ENCODE peak calls at places on chromosome 13, in seven cellular contexts. K is IMR-90, Y is neuronal stem cell, Z is mesendoderm, I is H9, X is mesenchymal stem cell, M is H1. G is an unnamed sample. For H3K27me3, the result is how much of the 10 kb centered on the place peaks cover.

GRCh38 chr13:93233997-93234416 is 7.4 kb downstream of the GPC6 start:
- DNase-seq in K (no peak), Y (no peak), Z (peak), I (peak), X (no peak), M (peak), G (no peak)

GRCh38 chr13:78601124-78601885 is 2.0 kb downstream of the POU4F1 start:
- DNase-seq in K (peak), Y (peak), Z (no peak), I (peak), X (no peak), M (no peak), G (no peak)

GRCh38 chr13:36432106-36432544 is at the start of gene CCNA1:
- DNase-seq in K (no peak), Y (peak), Z (peak), I (peak), X (no peak), M (peak), G (no peak)

GRCh38 chr13:106172176-106172905 is 363.1 kb downstream of the EFNB2 start:
- DNase-seq in K (peak), Y (no peak), Z (no peak), I (no peak), X (no peak), M (no peak), G (no peak)

GRCh38 chr13:100543872-100544602 is 44.6 kb downstream of the GGACT start:
- DNase-seq in K (no peak), Y (no peak), Z (no peak), I (no peak), X (no peak), M (no peak), G (no peak)

GRCh38 chr13:98129059-98129741 is 13.7 kb upstream of the FARP1 start:
- DNase-seq in K (peak), Y (no peak), Z (no peak), I (peak), X (no peak), M (no peak), G (no peak)

GRCh38 chr13:113955691-113956090 is 18.2 kb downstream of the C13orf46 start:
- DNase-seq in K (no peak), Y (no peak), Z (no peak), I (no peak), X (no peak), M (no peak), G (no peak)

GRCh38 chr13:112961457-112962369 is 7.3 kb upstream of the MCF2L start:
- DNase-seq in K (no peak), Y (no peak), Z (no peak), I (no peak), X (no peak), M (no peak), G (no peak)

GRCh38 chr13:106117035-106117434 is 418.4 kb downstream of the EFNB2 start:
- DNase-seq in K (peak), Y (no peak), Z (no peak), I (no peak), X (no peak), M (no peak), G (peak)

GRCh38 chr13:27425918-27426630 is 1.7 kb downstream of the GTF3A start:
- DNase-seq in K (peak), Y (no peak), Z (peak), I (peak), X (peak), M (no peak), G (peak)

GRCh38 chr13:110575322-110576069 is 14.0 kb upstream of the RAB20 start:
- DNase-seq in K (peak), Y (no peak), Z (peak), I (peak), X (peak), M (no peak), G (no peak)

GRCh38 chr13:27276188-27276587 is 5.6 kb downstream of the RASL11A start:
- DNase-seq in K (peak), Y (no peak), Z (no peak), I (peak), X (no peak), M (no peak), G (no peak)

GRCh38 chr13:41643502-41643901 is 186.2 kb downstream of the RGCC start:
- DNase-seq in K (no peak), Y (no peak), Z (no peak), I (no peak), X (no peak), M (no peak), G (no peak)

GRCh38 chr13:45416521-45417125 is 1.6 kb downstream of the SLC25A30 start:
- DNase-seq in K (no peak), Y (no peak), Z (no peak), I (no peak), X (peak), M (no peak), G (no peak)

GRCh38 chr13:62019858-62020257 is 604.2 kb upstream of the PCDH20 start:
- DNase-seq in K (no peak), Y (no peak), Z (no peak), I (no peak), X (no peak), M (no peak), G (no peak)

GRCh38 chr13:101919541-101920306 is 467.2 kb downstream of the ITGBL1 start:
- DNase-seq in K (peak), Y (peak), Z (peak), I (peak), X (peak), M (no peak), G (no peak)

GRCh38 chr13:113350938-113351335 is 13.0 kb downstream of the GRTP1 start:
- DNase-seq in K (no peak), Y (no peak), Z (no peak), I (no peak), X (no peak), M (no peak), G (no peak)

GRCh38 chr13:55528434-55528833 is 1612.3 kb upstream of the PRR20A start:
- DNase-seq in K (no peak), Y (no peak), Z (peak), I (no peak), X (no peak), M (no peak), G (no peak)

GRCh38 chr13:95226932-95227718 is 74.1 kb downstream of the ABCC4 start:
- DNase-seq in K (no peak), Y (no peak), Z (no peak), I (no peak), X (peak), M (no peak), G (no peak)

DNA sequence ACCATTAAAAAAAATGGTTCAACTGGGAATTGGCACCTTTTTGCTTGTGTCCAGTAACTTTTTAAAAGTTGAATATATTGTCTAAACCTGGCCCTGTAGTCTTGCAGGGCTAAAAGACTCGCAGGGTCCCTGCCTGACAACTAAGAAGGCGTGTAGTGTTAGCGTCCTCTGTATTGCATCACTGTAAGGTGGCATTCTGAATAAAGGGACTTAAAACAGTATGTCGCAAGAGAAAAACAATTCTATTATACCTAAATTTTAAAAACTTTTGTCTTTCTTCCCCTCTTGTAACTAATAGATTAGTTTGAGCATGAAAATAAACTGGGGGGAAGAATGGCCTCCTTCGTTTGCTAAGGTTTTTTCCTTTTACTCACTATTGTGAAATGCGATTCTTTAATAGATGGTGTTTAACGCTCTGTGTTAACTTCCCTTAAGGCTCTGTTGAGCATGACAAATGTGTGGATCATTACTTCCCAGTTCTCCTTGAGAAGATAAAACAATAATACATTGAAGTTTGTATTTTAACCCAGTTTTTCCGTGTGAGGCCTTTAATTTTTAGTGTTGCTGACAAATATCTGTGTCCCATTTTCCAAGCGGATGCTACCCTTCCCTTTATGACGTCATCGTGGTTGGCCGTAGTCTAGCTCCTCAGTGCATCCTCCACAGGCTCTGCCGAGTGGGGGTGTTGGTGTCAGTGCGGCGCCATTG is 134.6 kb downstream of the KATNAL1 start:
- DNase-seq in K (no peak), Y (no peak), Z (no peak), I (no peak), X (no peak), M (no peak), G (no peak)
- H3K27ac ChIP-seq in K (no peak), Y (no peak), Z (no peak), I (no peak), X (peak), M (no peak), G (peak)

GRCh38 chr13:91399189-91400093 is 1.0 kb downstream of the GPC5 start:
- DNase-seq in K (no peak), Y (no peak), Z (no peak), I (no peak), X (no peak), M (no peak), G (no peak)

GRCh38 chr13:91397595-91397994 is 826 bp upstream of the GPC5 start:
- DNase-seq in K (no peak), Y (no peak), Z (no peak), I (no peak), X (no peak), M (no peak), G (peak)

GRCh38 chr13:91398413-91399188 is at the start of gene GPC5:
- DNase-seq in K (peak), Y (peak), Z (peak), I (peak), X (peak), M (peak), G (peak)

GRCh38 chr13:91401916-91402315 is 3.5 kb downstream of the GPC5 start:
- DNase-seq in K (no peak), Y (no peak), Z (no peak), I (no peak), X (no peak), M (no peak), G (no peak)

DNA sequence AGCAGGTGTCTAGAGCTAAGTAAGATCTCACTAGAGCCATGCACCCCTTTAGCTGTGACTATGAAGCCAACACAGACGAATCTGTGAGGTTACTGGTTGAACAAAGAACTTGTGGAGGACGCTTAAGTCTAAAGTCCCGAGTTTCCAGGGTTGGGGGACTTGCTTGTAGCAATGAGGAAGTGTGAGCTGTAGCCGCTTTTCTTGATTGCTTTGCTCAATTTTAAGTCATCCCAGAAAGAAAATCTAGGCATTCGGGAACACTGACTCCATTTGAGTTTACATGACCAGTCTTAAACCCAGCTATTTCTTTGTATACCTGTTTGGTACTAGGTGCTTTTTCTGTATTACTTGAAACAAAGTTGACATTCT is 1.7 kb downstream of the GPC5 start:
- DNase-seq in K (no peak), Y (no peak), Z (no peak), I (no peak), X (no peak), M (no peak), G (no peak)
- H3K27me3 ChIP-seq in K (under half), Y (under half), Z (under half), I (under half), X (half or more), M (under half), G (under half)

GRCh38 chr13:73059460-73060250 is 850 bp downstream of the KLF5 start:
- DNase-seq in K (peak), Y (peak), Z (peak), I (peak), X (peak), M (no peak), G (peak)

GRCh38 chr13:73057284-73058025 is 1.4 kb upstream of the KLF5 start:
- DNase-seq in K (no peak), Y (no peak), Z (no peak), I (no peak), X (no peak), M (no peak), G (no peak)

GRCh38 chr13:73058432-73058740 is 419 bp upstream of the KLF5 start:
- DNase-seq in K (no peak), Y (no peak), Z (no peak), I (no peak), X (no peak), M (no peak), G (no peak)

GRCh38 chr13:73060251-73061160 is 1.7 kb downstream of the KLF5 start:
- DNase-seq in K (peak), Y (peak), Z (peak), I (no peak), X (peak), M (no peak), G (peak)

GRCh38 chr13:73058741-73059459 is at the start of gene KLF5:
- DNase-seq in K (peak), Y (peak), Z (peak), I (peak), X (peak), M (peak), G (peak)
- H4K8ac ChIP-seq in K (no peak), Y (no peak), Z (no peak), I (no peak), X (peak), M (peak), G (peak)

GRCh38 chr13:48737689-48738088 is 84.0 kb downstream of the CYSLTR2 start:
- DNase-seq in K (no peak), Y (no peak), Z (no peak), I (no peak), X (no peak), M (no peak), G (no peak)
- H3K27ac ChIP-seq in K (no peak), Y (no peak), Z (no peak), I (no peak), X (no peak), M (no peak), G (no peak)

GRCh38 chr13:28528388-28528787 is 33.5 kb upstream of the FLT1 start:
- DNase-seq in K (no peak), Y (no peak), Z (no peak), I (no peak), X (no peak), M (no peak), G (no peak)
- H3K27me3 ChIP-seq in K (under half), Y (under half), Z (under half), I (under half), X (half or more), M (under half), G (under half)

DNA sequence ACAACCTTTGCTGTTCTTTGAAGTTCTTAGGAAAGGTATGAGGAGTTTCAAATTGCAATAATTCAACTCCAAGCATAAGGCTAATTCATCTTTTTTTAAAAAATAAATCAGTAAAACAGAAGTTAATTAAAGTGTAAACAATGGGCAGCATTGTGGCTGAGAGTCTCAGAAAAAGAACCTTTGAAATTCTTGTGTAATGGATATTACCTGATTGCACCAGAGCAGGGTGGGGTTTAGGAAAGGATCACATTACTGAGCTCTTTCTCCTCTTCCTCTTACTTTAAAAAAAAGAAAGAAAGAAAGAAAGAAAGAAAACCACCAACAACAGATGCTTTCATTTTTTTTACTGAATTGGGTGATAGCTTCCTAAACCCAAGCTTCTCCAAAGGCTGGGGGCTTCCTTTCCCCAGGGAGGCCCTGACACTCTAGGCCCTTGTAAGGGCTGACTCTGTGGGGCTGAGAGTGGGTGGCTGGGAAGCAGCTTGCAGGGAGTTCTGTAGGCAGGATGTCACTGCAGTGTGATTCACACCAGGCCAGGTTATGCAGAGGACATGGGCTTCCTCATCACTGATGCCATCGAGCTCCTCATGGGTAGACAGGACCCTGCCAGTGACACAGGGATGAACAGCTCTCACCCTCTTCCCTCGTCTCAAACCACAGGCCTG is 564.5 kb downstream of the FGF9 start:
- DNase-seq in K (peak), Y (no peak), Z (peak), I (peak), X (no peak), M (no peak), G (no peak)
- H4K8ac ChIP-seq in K (no peak), Y (no peak), Z (no peak), I (no peak), X (no peak), M (peak), G (no peak)

DNA sequence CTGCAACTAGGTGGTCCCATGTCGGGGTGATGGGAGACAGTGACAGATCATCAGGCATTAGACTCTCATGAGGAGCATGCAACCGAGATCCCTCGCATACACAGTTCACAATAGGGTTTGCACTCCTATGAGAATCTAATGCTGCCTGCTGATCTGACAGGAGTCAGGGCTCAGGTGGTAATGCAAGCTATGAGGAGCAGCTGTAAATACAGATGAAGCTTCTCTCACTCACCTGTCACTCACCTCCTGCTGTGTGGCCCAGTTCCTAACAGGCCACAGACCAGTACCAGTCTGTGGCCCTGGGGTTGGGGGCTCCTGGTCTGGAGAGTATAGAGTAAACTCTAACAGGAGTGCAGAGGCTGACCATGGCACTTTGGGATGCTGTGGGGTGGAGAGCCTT is 209.2 kb downstream of the DLEU7 start:
- DNase-seq in K (no peak), Y (no peak), Z (no peak), I (no peak), X (no peak), M (no peak), G (no peak)
- H3K27ac ChIP-seq in K (no peak), Y (no peak), Z (no peak), I (no peak), X (no peak), M (no peak), G (no peak)

DNA sequence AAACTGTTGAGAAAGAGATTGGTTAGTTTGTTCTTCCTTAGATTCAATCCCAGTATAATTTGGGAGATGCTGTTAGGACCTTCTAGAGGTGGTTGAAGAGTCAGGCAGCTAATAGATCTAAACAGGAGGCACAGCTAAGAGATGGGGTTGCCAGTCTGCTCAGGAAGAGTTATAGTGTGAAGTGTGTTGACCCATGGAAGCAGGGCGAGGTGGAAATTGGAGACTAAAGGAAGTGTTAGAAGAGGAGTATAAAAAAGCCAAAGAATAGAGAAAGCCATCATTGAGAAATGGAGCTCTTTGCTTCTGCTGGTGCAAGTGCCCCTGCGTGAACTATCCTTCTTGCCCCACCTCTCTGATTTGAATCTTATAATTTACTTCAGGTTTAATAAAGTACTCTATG is 3.8 kb upstream of the OXGR1 start:
- DNase-seq in K (no peak), Y (no peak), Z (no peak), I (no peak), X (no peak), M (no peak), G (no peak)
- H3K27me3 ChIP-seq in K (under half), Y (under half), Z (under half), I (half or more), X (under half), M (half or more), G (under half)

DNA sequence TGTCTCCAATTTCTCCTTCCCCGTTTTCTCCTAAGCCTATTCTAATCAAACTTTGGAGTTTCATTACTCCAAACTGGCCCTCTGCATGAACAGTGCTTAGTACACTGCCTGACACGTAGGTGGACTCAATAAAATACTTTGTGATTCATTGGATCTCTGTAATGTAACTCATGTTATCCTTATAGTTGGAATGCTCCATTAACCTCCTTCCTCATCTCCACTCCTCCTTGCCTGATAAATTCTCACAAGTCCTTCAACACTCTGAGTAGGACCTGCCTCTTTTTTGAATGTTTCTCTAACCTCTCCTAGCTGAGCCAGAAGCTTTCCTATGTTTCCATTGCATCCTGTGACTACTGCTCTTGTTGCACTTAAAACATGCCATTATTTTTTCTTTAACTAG is 86.0 kb upstream of the FBXL3 start:
- DNase-seq in K (no peak), Y (no peak), Z (no peak), I (no peak), X (no peak), M (no peak), G (no peak)
- H4K8ac ChIP-seq in K (no peak), Y (no peak), Z (no peak), I (no peak), X (no peak), M (no peak), G (no peak)

GRCh38 chr13:22993148-22993547 is 187.6 kb upstream of the SGCG start:
- DNase-seq in K (no peak), Y (no peak), Z (no peak), I (no peak), X (no peak), M (no peak), G (no peak)
- H3K27ac ChIP-seq in K (no peak), Y (no peak), Z (no peak), I (no peak), X (no peak), M (no peak), G (no peak)